ENCODE peak calls at places on chromosomes 1 and 21, in seven cellular contexts. C is lower lobe of right lung, S is esophagus squamous epithelium, D is small intestine, T is adrenal gland, L is spleen, G is neural progenitor cell. J is an unnamed sample.

GRCh38 chr1:155485945-155486344 is 76.7 kb downstream of the ASH1L start:
- DNase-seq in C (no peak), S (no peak), D (no peak), T (no peak), L (no peak), G (no peak), J (no peak)

GRCh38 chr1:13965770-13966398 is 265.9 kb downstream of the PRDM2 start:
- DNase-seq in C (no peak), S (no peak), D (peak; percentile 56), T (peak; percentile 46), L (no peak), G (peak; percentile 82), J (no peak)

GRCh38 chr1:115717541-115717940 is 51.0 kb downstream of the CASQ2 start:
- DNase-seq in C (peak; percentile 53), S (no peak), D (peak; percentile 42), T (peak; percentile 52), L (no peak), G (peak; percentile 68), J (no peak)

GRCh38 chr21:15752763-15753407 is 23.1 kb downstream of the USP25 start:
- DNase-seq in C (no peak), S (no peak), D (no peak), T (no peak), L (no peak), G (peak; percentile 52), J (no peak)

GRCh38 chr1:3881191-3881475 is 18.9 kb downstream of the C1orf174 start:
- DNase-seq in C (peak; percentile 35), S (no peak), D (no peak), T (no peak), L (peak; percentile 72), G (no peak), J (no peak)

GRCh38 chr1:61183471-61184034 is 101.2 kb downstream of the NFIA start:
- DNase-seq in C (no peak), S (no peak), D (peak; percentile 13), T (peak; percentile 27), L (no peak), G (no peak), J (peak; percentile 61)

GRCh38 chr1:117671781-117672501 is 66.1 kb downstream of the TENT5C start:
- DNase-seq in C (peak; percentile 78), S (no peak), D (peak; percentile 41), T (peak; percentile 78), L (no peak), G (peak; percentile 66), J (no peak)

GRCh38 chr1:183604048-183604808 is 14.0 kb upstream of the NCF2 start:
- DNase-seq in C (peak; percentile 76), S (no peak), D (no peak), T (no peak), L (peak; percentile 91), G (no peak), J (no peak)

GRCh38 chr1:112817555-112818373 is 102.6 kb upstream of the PPM1J start:
- DNase-seq in C (no peak), S (no peak), D (peak; percentile 21), T (no peak), L (no peak), G (peak; percentile 20), J (no peak)

GRCh38 chr1:178172939-178173338 is 79.0 kb downstream of the RASAL2 start:
- DNase-seq in C (no peak), S (no peak), D (no peak), T (no peak), L (no peak), G (no peak), J (no peak)

GRCh38 chr1:20322825-20323612 is 32.3 kb downstream of the VWA5B1 start:
- DNase-seq in C (no peak), S (no peak), D (peak; percentile 28), T (no peak), L (peak; percentile 71), G (no peak), J (no peak)

GRCh38 chr1:113057006-113057405 is 16.0 kb upstream of the LRIG2 start:
- DNase-seq in C (no peak), S (no peak), D (no peak), T (no peak), L (no peak), G (peak; percentile 19), J (no peak)

GRCh38 chr1:244552336-244552735 is 91.3 kb downstream of the CATSPERE start:
- DNase-seq in C (no peak), S (no peak), D (no peak), T (no peak), L (no peak), G (no peak), J (no peak)

GRCh38 chr1:183807549-183808168 is 2.7 kb downstream of the RGL1 start:
- DNase-seq in C (no peak), S (no peak), D (no peak), T (no peak), L (no peak), G (no peak), J (no peak)

GRCh38 chr1:203464743-203465142 is 10.9 kb upstream of the PRELP start:
- DNase-seq in C (no peak), S (no peak), D (no peak), T (no peak), L (no peak), G (no peak), J (no peak)

GRCh38 chr21:46022551-46023107 is 41.1 kb downstream of the COL6A1 start:
- DNase-seq in C (no peak), S (no peak), D (no peak), T (no peak), L (peak; percentile 63), G (no peak), J (no peak)
- H3K4me3 ChIP-seq in C (no peak overlapping the region), S (no peak overlapping the region), D (no peak overlapping the region), T (no peak overlapping the region), L (no peak overlapping the region), G (no peak overlapping the region), J (no peak overlapping the region)

GRCh38 chr1:172613294-172613693 is 45.6 kb upstream of the FASLG start:
- DNase-seq in C (no peak), S (no peak), D (no peak), T (no peak), L (no peak), G (no peak), J (no peak)
- H3K4me1 ChIP-seq in C (no peaks in the 10 kb centered on the region), S (no peaks in the 10 kb centered on the region), D (no peaks in the 10 kb centered on the region), T (no peaks in the 10 kb centered on the region), L (no peaks in the 10 kb centered on the region), G (no peaks in the 10 kb centered on the region), J (no peaks in the 10 kb centered on the region)

DNA sequence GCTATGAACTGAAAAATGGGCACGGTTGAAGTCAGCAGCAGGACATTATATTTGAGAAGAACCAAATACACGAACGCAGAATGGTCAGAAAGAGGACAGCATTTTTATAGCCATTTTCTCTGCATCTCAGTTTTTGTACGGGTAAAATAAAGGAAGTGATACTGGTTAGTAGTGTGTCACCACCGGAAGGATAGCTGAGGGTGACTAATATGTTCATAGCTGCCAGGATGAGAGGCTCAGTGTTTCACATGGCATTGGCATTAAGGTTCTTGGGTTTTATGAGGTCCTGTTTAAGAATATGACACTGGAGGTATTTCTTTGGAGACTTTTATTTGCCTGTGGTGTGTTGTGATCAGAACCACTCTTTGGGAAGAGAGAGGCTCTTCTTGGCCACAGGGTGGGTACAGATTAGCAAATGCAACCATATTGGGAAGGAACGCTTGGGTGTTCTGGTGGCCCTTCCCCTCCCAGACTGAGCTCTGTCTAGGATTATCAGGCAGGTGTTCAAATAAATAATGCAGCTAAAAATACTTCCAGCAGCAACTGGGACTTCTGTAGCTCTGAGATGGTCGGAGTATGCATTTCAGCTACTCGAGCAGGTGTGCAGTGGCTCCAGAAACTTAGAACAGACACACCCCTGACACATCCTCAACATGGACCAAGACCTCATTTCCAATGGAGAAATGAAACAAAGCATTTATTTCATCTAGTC is 158.2 kb downstream of the PBX1 start:
- DNase-seq in C (no peak), S (no peak), D (no peak), T (no peak), L (no peak), G (no peak), J (no peak)
- H3K4me3 ChIP-seq in C (no peak overlapping the region), S (no peak overlapping the region), D (no peak overlapping the region), T (no peak overlapping the region), L (no peak overlapping the region), G (no peak overlapping the region), J (no peak overlapping the region)

GRCh38 chr1:66925944-66926343 is 1.2 kb downstream of the MIER1 start:
- DNase-seq in C (no peak), S (no peak), D (no peak), T (no peak), L (no peak), G (peak; percentile 54), J (no peak)

GRCh38 chr1:66925558-66925910 is 744 bp downstream of the MIER1 start:
- DNase-seq in C (no peak), S (no peak), D (no peak), T (no peak), L (no peak), G (no peak), J (no peak)

GRCh38 chr1:66929691-66929998 is 4.9 kb downstream of the MIER1 start:
- DNase-seq in C (no peak), S (no peak), D (no peak), T (no peak), L (no peak), G (no peak), J (no peak)

GRCh38 chr1:66929289-66929688 is 4.5 kb downstream of the MIER1 start:
- DNase-seq in C (no peak), S (no peak), D (no peak), T (no peak), L (no peak), G (no peak), J (no peak)

GRCh38 chr1:66927528-66927927 is 2.7 kb downstream of the MIER1 start:
- DNase-seq in C (no peak), S (no peak), D (no peak), T (no peak), L (no peak), G (no peak), J (no peak)
- H3K4me1 ChIP-seq in C (peaks cover 46% of the 10 kb centered on the region), S (peaks cover 25% of the 10 kb centered on the region), D (peaks cover 7% of the 10 kb centered on the region), T (peaks cover 17% of the 10 kb centered on the region), L (peaks cover 62% of the 10 kb centered on the region), G (peaks cover 35% of the 10 kb centered on the region), J (peaks cover 19% of the 10 kb centered on the region)

GRCh38 chr1:169874229-169874628 is 19.5 kb downstream of the SCYL3 start:
- DNase-seq in C (no peak), S (no peak), D (no peak), T (no peak), L (no peak), G (no peak), J (no peak)
- H3K4me3 ChIP-seq in C (no peak overlapping the region), S (no peak overlapping the region), D (no peak overlapping the region), T (no peak overlapping the region), L (no peak overlapping the region), G (no peak overlapping the region), J (no peak overlapping the region)

DNA sequence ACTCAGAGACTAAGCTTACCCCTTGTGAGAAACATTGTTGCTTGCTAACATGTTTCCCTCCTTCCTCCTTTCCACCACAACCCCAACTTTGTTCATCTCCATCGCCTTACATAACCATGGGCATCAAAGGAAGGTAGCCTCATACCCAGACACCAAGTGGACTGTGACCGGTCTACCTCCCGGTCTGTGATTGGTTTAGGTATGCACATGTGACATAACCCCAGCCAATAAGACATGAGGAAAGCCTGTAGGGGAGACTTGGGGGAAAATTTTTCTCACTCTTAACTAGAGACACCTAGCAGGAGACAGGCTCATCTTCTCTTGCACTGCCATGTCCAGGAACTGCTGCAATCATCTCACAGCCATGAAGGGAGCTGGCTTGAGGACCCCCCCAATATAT is 120.7 kb downstream of the CDC7 start:
- DNase-seq in C (no peak), S (no peak), D (no peak), T (no peak), L (no peak), G (no peak), J (no peak)
- H3K4me1 ChIP-seq in C (no peaks in the 10 kb centered on the region), S (peaks cover 6% of the 10 kb centered on the region), D (no peaks in the 10 kb centered on the region), T (peaks cover 9% of the 10 kb centered on the region), L (no peaks in the 10 kb centered on the region), G (peaks cover 22% of the 10 kb centered on the region), J (no peaks in the 10 kb centered on the region)

J was measured in kidney.